ENCODE peak calls at places on chromosomes 2 and 18, in eight cellular contexts. E is CD8-positive, alpha-beta T cell; F is body of pancreas; M is AG10803; X is mammary epithelial cell; L is GM12878; R is AG09309; D is brain microvascular endothelial cell. C is an unnamed sample.

GRCh38 chr2:20702563-20702962 is 35.6 kb downstream of the GDF7 start:
- DNase-seq in X (no peak), L (no peak), D (no peak), R (no peak), E (no peak), M (no peak), F (no peak), C (no peak)

GRCh38 chr2:220078439-220078838 is 451.0 kb downstream of the SLC4A3 start:
- DNase-seq in D (no peak), M (peak), X (no peak), R (peak), E (no peak), L (no peak), F (no peak), C (peak)

GRCh38 chr2:109558076-109558882 is 55.5 kb downstream of the SEPTIN10 start:
- DNase-seq in X (peak), F (peak), E (no peak), L (no peak), R (peak), D (peak), M (peak), C (peak)

GRCh38 chr18:46260016-46260878 is 156.1 kb downstream of the HAUS1 start:
- DNase-seq in E (no peak), X (peak), F (no peak), M (peak), L (no peak), D (peak), R (peak), C (peak)

GRCh38 chr2:68726100-68726499 is 8.5 kb upstream of the ARHGAP25 start:
- DNase-seq in R (no peak), L (no peak), M (no peak), E (no peak), F (no peak), X (no peak), D (no peak), C (no peak)

GRCh38 chr2:105746177-105747080 is 1.7 kb downstream of the NCK2 start:
- DNase-seq in R (no peak), E (peak), F (peak), D (no peak), L (peak), M (no peak), X (peak), C (no peak)

GRCh38 chr2:71671203-71671602 is 217.8 kb downstream of the DYSF start:
- DNase-seq in R (no peak), E (no peak), F (no peak), D (no peak), X (no peak), L (no peak), M (no peak), C (no peak)

GRCh38 chr2:11873346-11873745 is 126.9 kb downstream of the LPIN1 start:
- DNase-seq in R (no peak), D (no peak), L (no peak), F (no peak), E (no peak), M (peak), X (no peak), C (no peak)

GRCh38 chr2:212494413-212495020 is 44.1 kb downstream of the ERBB4 start:
- DNase-seq in X (no peak), F (no peak), L (no peak), M (peak), E (no peak), D (no peak), R (no peak), C (no peak)

GRCh38 chr18:25759111-25759510 is 331.3 kb downstream of the SS18 start:
- DNase-seq in R (no peak), X (no peak), M (no peak), L (no peak), E (no peak), D (no peak), F (no peak), C (peak)

GRCh38 chr2:127093648-127094210 is 13.2 kb downstream of the BIN1 start:
- DNase-seq in R (no peak), M (no peak), F (no peak), E (no peak), D (no peak), X (no peak), L (no peak), C (no peak)

GRCh38 chr2:25041307-25041927 is 459 bp upstream of the EFR3B start:
- DNase-seq in E (no peak), L (no peak), D (peak), X (peak), R (no peak), F (peak), M (peak), C (no peak)

GRCh38 chr2:147634801-147635200 is 210.0 kb upstream of the ACVR2A start:
- DNase-seq in E (no peak), M (peak), D (no peak), X (no peak), R (no peak), F (no peak), L (no peak), C (no peak)

GRCh38 chr2:215332876-215333600 is 21.2 kb downstream of the ATIC start:
- DNase-seq in E (no peak), R (no peak), L (peak), X (no peak), F (no peak), M (no peak), D (no peak), C (no peak)

GRCh38 chr2:44342854-44343253 is 18.4 kb downstream of the PREPL start:
- DNase-seq in E (no peak), D (no peak), L (no peak), R (no peak), X (no peak), M (no peak), F (peak), C (no peak)

GRCh38 chr2:216348909-216349308 is 23.4 kb downstream of the MARCHF4 start:
- DNase-seq in X (peak), E (no peak), R (no peak), D (peak), M (peak), F (no peak), L (no peak), C (peak)

GRCh38 chr2:234044157-234044556 is 6.3 kb upstream of the SPP2 start:
- DNase-seq in X (peak), M (peak), D (no peak), F (no peak), R (peak), L (no peak), E (no peak), C (peak)

GRCh38 chr2:18077211-18077610 is 198.7 kb downstream of the KCNS3 start:
- DNase-seq in E (no peak), M (peak), X (no peak), F (no peak), D (no peak), L (no peak), R (no peak), C (no peak)

GRCh38 chr2:9480157-9480556 is 5.8 kb downstream of the IAH1 start:
- DNase-seq in R (no peak), X (no peak), D (no peak), E (no peak), M (no peak), L (no peak), F (no peak), C (no peak)

GRCh38 chr2:238117199-238118154 is 17.3 kb downstream of the ESPNL start:
- DNase-seq in R (no peak), M (peak), L (no peak), X (peak), F (no peak), D (no peak), E (no peak), C (no peak)

GRCh38 chr2:46097714-46098480 is 199.3 kb upstream of the EPAS1 start:
- DNase-seq in X (peak), M (peak), D (peak), E (no peak), R (peak), L (no peak), F (peak), C (peak)

GRCh38 chr2:106847366-106847765 is 38.6 kb downstream of the ST6GAL2 start:
- DNase-seq in R (no peak), E (no peak), L (no peak), M (no peak), X (no peak), D (no peak), F (no peak), C (no peak)

GRCh38 chr18:21218862-21219261 is 23.2 kb upstream of the GREB1L start:
- DNase-seq in L (no peak), D (no peak), F (no peak), M (no peak), E (no peak), R (no peak), X (no peak), C (no peak)

GRCh38 chr2:240286596-240286995 is 146.1 kb upstream of the OTOS start:
- DNase-seq in F (no peak), M (no peak), X (no peak), R (no peak), D (no peak), E (no peak), L (no peak), C (no peak)

GRCh38 chr18:61612517-61612916 is 279.3 kb downstream of the CDH20 start:
- DNase-seq in E (no peak), M (no peak), L (no peak), R (no peak), X (peak), D (no peak), F (no peak), C (no peak)
- TF ChIP-seq CTCF in E (no peak), M (peak), L (no peak), R (peak), X (peak), D (peak), F (no peak), C (peak)

GRCh38 chr2:76688732-76689131 is 833.4 kb downstream of the LRRTM4 start:
- DNase-seq in F (no peak), L (no peak), R (no peak), X (no peak), E (no peak), M (no peak), D (no peak), C (no peak)

GRCh38 chr2:76692896-76693295 is 829.3 kb downstream of the LRRTM4 start:
- DNase-seq in F (no peak), X (no peak), R (no peak), D (no peak), L (no peak), M (no peak), E (no peak), C (no peak)
- H3K4me3 ChIP-seq in F (no peak), X (no peak), R (no peak), D (no peak), L (no peak), M (no peak), E (no peak), C (no peak)

GRCh38 chr2:62727876-62728566 is 22.5 kb downstream of the EHBP1 start:
- DNase-seq in X (no peak), D (no peak), M (no peak), F (no peak), R (no peak), E (no peak), L (no peak), C (no peak)

GRCh38 chr2:62725712-62726055 is 20.2 kb downstream of the EHBP1 start:
- DNase-seq in D (no peak), R (no peak), F (no peak), M (no peak), X (no peak), L (no peak), E (no peak), C (no peak)

GRCh38 chr2:62724106-62724505 is 18.6 kb downstream of the EHBP1 start:
- DNase-seq in L (no peak), X (no peak), M (no peak), D (no peak), R (no peak), F (no peak), E (no peak), C (no peak)

GRCh38 chr2:62724886-62725711 is 19.6 kb downstream of the EHBP1 start:
- DNase-seq in M (no peak), R (no peak), X (no peak), F (peak), L (no peak), E (no peak), D (no peak), C (no peak)

GRCh38 chr2:62727259-62727867 is 21.9 kb downstream of the EHBP1 start:
- DNase-seq in X (no peak), L (peak), F (no peak), R (no peak), E (no peak), M (no peak), D (no peak), C (no peak)
- TF ChIP-seq CTCF in X (no peak), L (no peak), F (no peak), R (no peak), E (no peak), M (no peak), D (no peak), C (no peak)

GRCh38 chr2:2183135-2183534 is 147.9 kb downstream of the MYT1L start:
- DNase-seq in R (no peak), M (no peak), E (no peak), D (no peak), L (no peak), F (no peak), X (no peak), C (no peak)

GRCh38 chr2:2181505-2181904 is 149.6 kb downstream of the MYT1L start:
- DNase-seq in F (no peak), E (no peak), R (no peak), D (no peak), X (no peak), M (no peak), L (no peak), C (no peak)

GRCh38 chr2:2182688-2183087 is 148.4 kb downstream of the MYT1L start:
- DNase-seq in M (no peak), X (no peak), D (no peak), E (no peak), L (no peak), F (no peak), R (no peak), C (no peak)

GRCh38 chr2:2178921-2179320 is 152.2 kb downstream of the MYT1L start:
- DNase-seq in F (no peak), X (no peak), D (no peak), R (no peak), L (no peak), M (no peak), E (no peak), C (no peak)

GRCh38 chr2:2180446-2180845 is 150.6 kb downstream of the MYT1L start:
- DNase-seq in X (no peak), D (no peak), L (no peak), F (no peak), M (no peak), R (no peak), E (no peak), C (no peak)
- H3K4me3 ChIP-seq in X (no peak), D (no peak), L (no peak), F (no peak), M (no peak), R (no peak), E (no peak), C (no peak)

DNA sequence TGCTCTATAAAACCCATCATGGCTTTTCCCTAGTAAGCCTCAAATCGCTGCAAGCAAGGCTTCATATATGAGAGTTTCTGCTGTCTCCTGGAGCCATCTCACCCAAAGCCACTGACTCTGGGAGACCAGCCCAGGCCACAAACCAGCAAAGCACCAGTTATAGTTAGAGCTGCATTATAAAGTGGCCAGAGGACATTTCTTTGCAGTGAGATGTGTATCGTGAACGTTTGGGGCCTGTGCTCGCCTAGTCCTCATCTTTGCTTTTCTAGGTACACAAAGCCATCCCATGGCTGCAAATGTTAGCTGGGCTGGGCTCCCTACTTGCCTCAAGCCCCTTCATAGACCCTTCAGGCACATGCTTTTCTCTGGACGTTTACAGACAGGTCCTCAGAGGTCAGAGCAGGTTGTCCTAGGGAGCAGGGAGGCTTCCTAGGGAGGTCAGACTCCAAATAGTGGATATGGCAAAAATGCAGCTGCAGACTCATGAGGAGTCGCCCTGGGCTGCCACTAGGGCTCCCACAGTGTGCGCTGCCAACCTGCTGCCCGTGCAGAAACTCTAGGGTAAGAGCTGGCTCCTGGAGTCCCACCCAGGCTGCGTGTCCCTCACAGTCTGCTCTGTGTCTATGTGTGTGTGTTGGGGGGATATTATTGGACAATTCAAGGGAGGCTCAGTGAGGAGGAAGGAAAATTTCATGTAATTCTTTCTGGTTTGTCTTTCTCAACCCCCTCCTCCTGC is 141.0 kb downstream of the RPIA start:
- DNase-seq in E (no peak), L (no peak), X (no peak), D (no peak), R (no peak), M (no peak), F (no peak), C (no peak)
- TF ChIP-seq CTCF in E (no peak), L (no peak), X (no peak), D (no peak), R (no peak), M (no peak), F (no peak), C (no peak)

C was measured in BJ.